ENCODE peak calls at places on chromosomes 5 and 9, in nine cellular contexts. One of them, this sample, is unnamed.

GRCh38 chr5:9924614-9925013 is 294.5 kb upstream of the TAS2R1 start:
- DNase-seq in A549: peak; percentile 73
- DNase-seq in HuH-7: no peak
- DNase-seq in aorta: no peak
- DNase-seq in M059J: peak; percentile 98
- DNase-seq in HCEC 1CT: peak; percentile 76
- DNase-seq in neuronal stem cell: no peak
- DNase-seq in naive thymus-derived CD4-positive, alpha-beta T cell: no peak
- DNase-seq in amniotic stem cell: peak; percentile 81
- DNase-seq in this sample: no peak

GRCh38 chr9:112819635-112820496 is 69.3 kb downstream of the SNX30 start:
- DNase-seq in amniotic stem cell: peak; percentile 24
- DNase-seq in M059J: peak; percentile 71
- DNase-seq in neuronal stem cell: peak; percentile 33
- DNase-seq in A549: peak; percentile 69
- DNase-seq in naive thymus-derived CD4-positive, alpha-beta T cell: peak; percentile 6
- DNase-seq in aorta: peak; percentile 76
- DNase-seq in HCEC 1CT: peak; percentile 64
- DNase-seq in HuH-7: peak; percentile 52
- DNase-seq in this sample: no peak

GRCh38 chr9:122190597-122191381 is 31.1 kb downstream of the MORN5 start:
- DNase-seq in aorta: no peak
- DNase-seq in HuH-7: no peak
- DNase-seq in naive thymus-derived CD4-positive, alpha-beta T cell: no peak
- DNase-seq in M059J: peak; percentile 57
- DNase-seq in neuronal stem cell: no peak
- DNase-seq in A549: peak; percentile 54
- DNase-seq in amniotic stem cell: no peak
- DNase-seq in HCEC 1CT: no peak
- DNase-seq in this sample: no peak

GRCh38 chr5:74567351-74567870 is 73.1 kb downstream of the ENC1 start:
- DNase-seq in neuronal stem cell: no peak
- DNase-seq in naive thymus-derived CD4-positive, alpha-beta T cell: no peak
- DNase-seq in A549: no peak
- DNase-seq in amniotic stem cell: no peak
- DNase-seq in HuH-7: no peak
- DNase-seq in M059J: no peak
- DNase-seq in HCEC 1CT: no peak
- DNase-seq in aorta: no peak
- DNase-seq in this sample: no peak

GRCh38 chr5:138077064-138077696 is 6.7 kb upstream of the WNT8A start:
- DNase-seq in naive thymus-derived CD4-positive, alpha-beta T cell: peak; percentile 40
- DNase-seq in HCEC 1CT: peak; percentile 59
- DNase-seq in HuH-7: peak; percentile 77
- DNase-seq in aorta: no peak
- DNase-seq in neuronal stem cell: peak; percentile 62
- DNase-seq in A549: peak; percentile 73
- DNase-seq in amniotic stem cell: peak; percentile 43
- DNase-seq in M059J: peak; percentile 60
- DNase-seq in this sample: peak; percentile 76

GRCh38 chr9:92180669-92181181 is 65.5 kb upstream of the SPTLC1 start:
- DNase-seq in naive thymus-derived CD4-positive, alpha-beta T cell: no peak
- DNase-seq in HuH-7: no peak
- DNase-seq in aorta: no peak
- DNase-seq in neuronal stem cell: no peak
- DNase-seq in amniotic stem cell: peak; percentile 48
- DNase-seq in M059J: peak; percentile 80
- DNase-seq in HCEC 1CT: peak; percentile 91
- DNase-seq in A549: no peak
- DNase-seq in this sample: no peak

GRCh38 chr5:15951126-15951525 is 228.5 kb downstream of the MARCHF11 start:
- DNase-seq in HuH-7: no peak
- DNase-seq in aorta: no peak
- DNase-seq in naive thymus-derived CD4-positive, alpha-beta T cell: no peak
- DNase-seq in M059J: no peak
- DNase-seq in amniotic stem cell: no peak
- DNase-seq in neuronal stem cell: no peak
- DNase-seq in HCEC 1CT: no peak
- DNase-seq in A549: no peak
- DNase-seq in this sample: no peak

GRCh38 chr5:151675225-151675955 is 11.3 kb downstream of the SPARC start:
- DNase-seq in M059J: no peak
- DNase-seq in HCEC 1CT: peak; percentile 89
- DNase-seq in neuronal stem cell: no peak
- DNase-seq in naive thymus-derived CD4-positive, alpha-beta T cell: no peak
- DNase-seq in aorta: no peak
- DNase-seq in HuH-7: no peak
- DNase-seq in A549: no peak
- DNase-seq in amniotic stem cell: no peak
- DNase-seq in this sample: no peak

GRCh38 chr9:94159069-94159915 is 75.0 kb downstream of the PTPDC1 start:
- DNase-seq in neuronal stem cell: no peak
- DNase-seq in aorta: no peak
- DNase-seq in A549: no peak
- DNase-seq in amniotic stem cell: no peak
- DNase-seq in HuH-7: no peak
- DNase-seq in naive thymus-derived CD4-positive, alpha-beta T cell: no peak
- DNase-seq in M059J: no peak
- DNase-seq in HCEC 1CT: no peak
- DNase-seq in this sample: no peak

GRCh38 chr5:115685966-115686691 is 60.3 kb upstream of the TMED7 start:
- DNase-seq in M059J: peak; percentile 37
- DNase-seq in A549: no peak
- DNase-seq in HCEC 1CT: no peak
- DNase-seq in amniotic stem cell: no peak
- DNase-seq in naive thymus-derived CD4-positive, alpha-beta T cell: no peak
- DNase-seq in HuH-7: no peak
- DNase-seq in aorta: no peak
- DNase-seq in neuronal stem cell: no peak
- DNase-seq in this sample: peak; percentile 3

GRCh38 chr5:33837301-33837700 is 54.5 kb downstream of the ADAMTS12 start:
- DNase-seq in A549: no peak
- DNase-seq in HCEC 1CT: no peak
- DNase-seq in HuH-7: no peak
- DNase-seq in aorta: no peak
- DNase-seq in neuronal stem cell: no peak
- DNase-seq in M059J: no peak
- DNase-seq in naive thymus-derived CD4-positive, alpha-beta T cell: no peak
- DNase-seq in amniotic stem cell: no peak
- DNase-seq in this sample: no peak

GRCh38 chr5:147520450-147520849 is 10.6 kb upstream of the DPYSL3 start:
- DNase-seq in aorta: no peak
- DNase-seq in M059J: no peak
- DNase-seq in HuH-7: no peak
- DNase-seq in amniotic stem cell: no peak
- DNase-seq in HCEC 1CT: no peak
- DNase-seq in A549: no peak
- DNase-seq in naive thymus-derived CD4-positive, alpha-beta T cell: no peak
- DNase-seq in neuronal stem cell: no peak
- DNase-seq in this sample: no peak

GRCh38 chr5:180591249-180591887 is at the start of gene SCGB3A1:
- DNase-seq in amniotic stem cell: no peak
- DNase-seq in M059J: no peak
- DNase-seq in HuH-7: no peak
- DNase-seq in aorta: no peak
- DNase-seq in naive thymus-derived CD4-positive, alpha-beta T cell: no peak
- DNase-seq in A549: no peak
- DNase-seq in HCEC 1CT: no peak
- DNase-seq in neuronal stem cell: no peak
- DNase-seq in this sample: no peak

GRCh38 chr9:72894342-72894741 is 58.5 kb downstream of the ALDH1A1 start:
- DNase-seq in neuronal stem cell: peak; percentile 41
- DNase-seq in A549: no peak
- DNase-seq in HuH-7: no peak
- DNase-seq in HCEC 1CT: peak; percentile 88
- DNase-seq in M059J: peak; percentile 89
- DNase-seq in amniotic stem cell: peak; percentile 83
- DNase-seq in naive thymus-derived CD4-positive, alpha-beta T cell: no peak
- DNase-seq in aorta: no peak
- DNase-seq in this sample: no peak

GRCh38 chr5:40277161-40277906 is 402.4 kb upstream of the PTGER4 start:
- DNase-seq in M059J: peak; percentile 10
- DNase-seq in HuH-7: no peak
- DNase-seq in amniotic stem cell: no peak
- DNase-seq in neuronal stem cell: no peak
- DNase-seq in naive thymus-derived CD4-positive, alpha-beta T cell: no peak
- DNase-seq in A549: no peak
- DNase-seq in aorta: no peak
- DNase-seq in HCEC 1CT: no peak
- DNase-seq in this sample: no peak

GRCh38 chr5:181246276-181247050 is 2.8 kb upstream of the RACK1 start:
- DNase-seq in A549: peak; percentile 88
- DNase-seq in aorta: peak; percentile 97
- DNase-seq in HCEC 1CT: peak; percentile 87
- DNase-seq in amniotic stem cell: no peak
- DNase-seq in M059J: peak; percentile 85
- DNase-seq in neuronal stem cell: peak; percentile 68
- DNase-seq in naive thymus-derived CD4-positive, alpha-beta T cell: peak; percentile 51
- DNase-seq in HuH-7: peak; percentile 87
- DNase-seq in this sample: peak; percentile 92

GRCh38 chr5:81778642-81779041 is 27.7 kb upstream of the SSBP2 start:
- DNase-seq in aorta: no peak
- DNase-seq in amniotic stem cell: no peak
- DNase-seq in HuH-7: no peak
- DNase-seq in neuronal stem cell: no peak
- DNase-seq in naive thymus-derived CD4-positive, alpha-beta T cell: no peak
- DNase-seq in M059J: peak; percentile 51
- DNase-seq in HCEC 1CT: peak; percentile 39
- DNase-seq in A549: no peak
- DNase-seq in this sample: no peak

GRCh38 chr5:171570244-171570819 is 150.9 kb downstream of the FGF18 start:
- DNase-seq in amniotic stem cell: no peak
- DNase-seq in neuronal stem cell: no peak
- DNase-seq in naive thymus-derived CD4-positive, alpha-beta T cell: no peak
- DNase-seq in A549: no peak
- DNase-seq in aorta: no peak
- DNase-seq in M059J: no peak
- DNase-seq in HuH-7: no peak
- DNase-seq in HCEC 1CT: no peak
- DNase-seq in this sample: no peak

GRCh38 chr5:157750320-157750719 is 6.8 kb downstream of the LSM11 start:
- DNase-seq in HCEC 1CT: peak; percentile 86
- DNase-seq in M059J: peak; percentile 26
- DNase-seq in amniotic stem cell: no peak
- DNase-seq in naive thymus-derived CD4-positive, alpha-beta T cell: no peak
- DNase-seq in A549: no peak
- DNase-seq in HuH-7: no peak
- DNase-seq in aorta: no peak
- DNase-seq in neuronal stem cell: no peak
- DNase-seq in this sample: no peak

GRCh38 chr5:34007116-34007674 is 655 bp downstream of the AMACR start:
- DNase-seq in naive thymus-derived CD4-positive, alpha-beta T cell: no peak
- DNase-seq in aorta: no peak
- DNase-seq in amniotic stem cell: no peak
- DNase-seq in A549: no peak
- DNase-seq in HuH-7: no peak
- DNase-seq in neuronal stem cell: no peak
- DNase-seq in HCEC 1CT: no peak
- DNase-seq in M059J: peak; percentile 16
- DNase-seq in this sample: no peak

GRCh38 chr5:50325237-50325832 is 115.8 kb downstream of the EMB start:
- DNase-seq in aorta: no peak
- DNase-seq in HuH-7: no peak
- DNase-seq in naive thymus-derived CD4-positive, alpha-beta T cell: peak; percentile 29
- DNase-seq in A549: peak; percentile 19
- DNase-seq in HCEC 1CT: peak; percentile 27
- DNase-seq in neuronal stem cell: no peak
- DNase-seq in amniotic stem cell: no peak
- DNase-seq in M059J: peak; percentile 13
- DNase-seq in this sample: no peak

GRCh38 chr5:68420476-68421344 is 205.2 kb downstream of the PIK3R1 start:
- DNase-seq in aorta: no peak
- DNase-seq in neuronal stem cell: no peak
- DNase-seq in amniotic stem cell: no peak
- DNase-seq in naive thymus-derived CD4-positive, alpha-beta T cell: no peak
- DNase-seq in HCEC 1CT: no peak
- DNase-seq in M059J: no peak
- DNase-seq in A549: no peak
- DNase-seq in HuH-7: no peak
- DNase-seq in this sample: no peak

GRCh38 chr9:131817627-131818026 is 77.8 kb upstream of the RAPGEF1 start:
- DNase-seq in neuronal stem cell: no peak
- DNase-seq in aorta: no peak
- DNase-seq in M059J: no peak
- DNase-seq in HuH-7: no peak
- DNase-seq in HCEC 1CT: no peak
- DNase-seq in naive thymus-derived CD4-positive, alpha-beta T cell: no peak
- DNase-seq in amniotic stem cell: no peak
- DNase-seq in A549: peak; percentile 80
- DNase-seq in this sample: no peak

GRCh38 chr5:157384971-157385709 is 74.9 kb upstream of the NIPAL4 start:
- DNase-seq in HuH-7: no peak
- DNase-seq in A549: peak; percentile 93
- DNase-seq in naive thymus-derived CD4-positive, alpha-beta T cell: no peak
- DNase-seq in amniotic stem cell: peak; percentile 92
- DNase-seq in HCEC 1CT: peak; percentile 99
- DNase-seq in neuronal stem cell: no peak
- DNase-seq in M059J: peak; percentile 99
- DNase-seq in aorta: peak; percentile 87
- DNase-seq in this sample: no peak

GRCh38 chr5:25091917-25092316 is 447.1 kb upstream of the CDH10 start:
- DNase-seq in neuronal stem cell: no peak
- DNase-seq in HuH-7: no peak
- DNase-seq in amniotic stem cell: no peak
- DNase-seq in HCEC 1CT: no peak
- DNase-seq in aorta: no peak
- DNase-seq in M059J: peak; percentile 51
- DNase-seq in A549: no peak
- DNase-seq in naive thymus-derived CD4-positive, alpha-beta T cell: no peak
- DNase-seq in this sample: no peak

GRCh38 chr9:126642839-126643238 is 29.1 kb downstream of the LMX1B start:
- DNase-seq in aorta: no peak
- DNase-seq in HuH-7: no peak
- DNase-seq in M059J: no peak
- DNase-seq in amniotic stem cell: no peak
- DNase-seq in HCEC 1CT: no peak
- DNase-seq in neuronal stem cell: no peak
- DNase-seq in A549: no peak
- DNase-seq in naive thymus-derived CD4-positive, alpha-beta T cell: no peak
- DNase-seq in this sample: no peak

This sample was measured in left colon.